ENCODE peak calls at places on chromosome 6, in six cellular contexts. U is nephron progenitor cell, S is fibroblast of lung, E is epithelial cell of esophagus, T is HepG2, X is transverse colon. H is an unnamed sample.

GRCh38 chr6:90146914-90147668 is 149.6 kb downstream of the BACH2 start:
- DNase-seq in U (no peak), T (no peak), X (no peak), S (no peak), E (no peak), H (no peak)

GRCh38 chr6:147099974-147100373 is 104.2 kb upstream of the STXBP5 start:
- DNase-seq in S (peak), X (no peak), T (no peak), U (no peak), E (peak), H (no peak)

GRCh38 chr6:121723623-121724022 is 288.2 kb downstream of the GJA1 start:
- DNase-seq in T (no peak), S (no peak), E (no peak), U (no peak), X (no peak), H (no peak)

GRCh38 chr6:27145731-27146455 is 101.6 kb upstream of the PRSS16 start:
- DNase-seq in S (peak), X (peak), U (peak), E (peak), T (peak), H (no peak)

GRCh38 chr6:2794171-2794730 is 29.1 kb downstream of the WRNIP1 start:
- DNase-seq in T (no peak), S (peak), U (no peak), E (peak), X (no peak), H (no peak)

GRCh38 chr6:45710304-45710821 is 305.3 kb downstream of the CLIC5 start:
- DNase-seq in T (no peak), U (no peak), E (peak), X (peak), S (peak), H (no peak)

GRCh38 chr6:20126102-20126752 is 86.0 kb downstream of the MBOAT1 start:
- DNase-seq in X (no peak), S (no peak), U (no peak), T (no peak), E (no peak), H (no peak)

GRCh38 chr6:130893766-130894165 is 66.6 kb downstream of the SMLR1 start:
- DNase-seq in T (no peak), S (no peak), U (no peak), E (no peak), X (no peak), H (no peak)

GRCh38 chr6:26329763-26330511 is 35.1 kb upstream of the BTN3A2 start:
- DNase-seq in T (peak), E (peak), X (peak), S (peak), U (peak), H (no peak)

GRCh38 chr6:75735491-75736186 is 13.4 kb upstream of the MYO6 start:
- DNase-seq in X (no peak), T (peak), S (peak), U (no peak), E (peak), H (no peak)

GRCh38 chr6:24960991-24961475 is 25.3 kb upstream of the RIPOR2 start:
- DNase-seq in E (no peak), T (no peak), S (no peak), X (peak), U (no peak), H (no peak)

GRCh38 chr6:169858293-169858934 is 107.0 kb downstream of the ERMARD start:
- DNase-seq in U (no peak), E (no peak), S (no peak), X (no peak), T (no peak), H (no peak)

GRCh38 chr6:33213166-33213988 is 5.1 kb downstream of the RING1 start:
- DNase-seq in S (no peak), X (no peak), U (peak), E (no peak), T (no peak), H (no peak)

GRCh38 chr6:11309947-11310665 is 77.6 kb upstream of the NEDD9 start:
- DNase-seq in T (no peak), E (no peak), X (no peak), U (no peak), S (no peak), H (no peak)

GRCh38 chr6:99092009-99092408 is 144.3 kb upstream of the FBXL4 start:
- DNase-seq in S (no peak), T (no peak), E (no peak), U (no peak), X (no peak), H (no peak)

GRCh38 chr6:121756643-121757042 is 321.2 kb downstream of the GJA1 start:
- DNase-seq in X (no peak), E (no peak), T (no peak), U (no peak), S (no peak), H (no peak)

GRCh38 chr6:33014841-33015634 is 5.6 kb upstream of the HLA-DOA start:
- DNase-seq in X (peak), U (peak), T (peak), E (peak), S (peak), H (peak)

GRCh38 chr6:163956571-163957407 is 542.3 kb downstream of the QKI start:
- DNase-seq in T (peak), E (peak), X (peak), U (peak), S (peak), H (peak)

GRCh38 chr6:107560657-107561056 is 70.7 kb downstream of the SOBP start:
- DNase-seq in T (no peak), E (no peak), X (no peak), U (no peak), S (no peak), H (peak)

GRCh38 chr6:134823635-134824034 is 126.3 kb downstream of the ALDH8A1 start:
- DNase-seq in U (no peak), T (no peak), E (no peak), X (no peak), S (no peak), H (no peak)

GRCh38 chr6:14130431-14131075 is 13.0 kb downstream of the CD83 start:
- DNase-seq in X (no peak), E (peak), S (peak), U (peak), T (no peak), H (no peak)

GRCh38 chr6:73521351-73522254 is 771 bp upstream of the EEF1A1 start:
- DNase-seq in X (no peak), U (peak), T (peak), E (peak), S (peak), H (peak)

GRCh38 chr6:73782911-73783310 is 86.9 kb downstream of the CD109 start:
- DNase-seq in X (no peak), U (no peak), T (no peak), S (no peak), E (no peak), H (no peak)

GRCh38 chr6:2166717-2167116 is 78.7 kb downstream of the GMDS start:
- DNase-seq in U (no peak), E (peak), T (no peak), S (peak), X (peak), H (no peak)

GRCh38 chr6:4474810-4475209 is 301.4 kb upstream of the CDYL start:
- DNase-seq in S (no peak), T (no peak), X (no peak), U (no peak), E (peak), H (no peak)

GRCh38 chr6:42450314-42451145 is 1.2 kb downstream of the TRERF1 start:
- DNase-seq in X (peak), U (peak), E (peak), S (peak), T (no peak), H (no peak)

GRCh38 chr6:126444874-126445273 is 105.0 kb downstream of the CENPW start:
- DNase-seq in U (no peak), X (no peak), T (no peak), S (peak), E (no peak), H (no peak)

GRCh38 chr6:130018830-130019795 is 732 bp downstream of the L3MBTL3 start:
- DNase-seq in U (peak), S (peak), T (no peak), X (peak), E (peak), H (no peak)

GRCh38 chr6:1024161-1024560 is 287.7 kb upstream of the FOXQ1 start:
- DNase-seq in T (no peak), S (no peak), E (no peak), X (no peak), U (no peak), H (no peak)

GRCh38 chr6:33781105-33781975 is 7.6 kb downstream of the LEMD2 start:
- DNase-seq in T (no peak), E (peak), S (peak), U (no peak), X (no peak), H (no peak)

GRCh38 chr6:1832844-1833787 is 223.4 kb downstream of the FOXC1 start:
- DNase-seq in U (peak), E (peak), S (peak), X (peak), T (peak), H (no peak)

GRCh38 chr6:149064026-149065017 is 253.2 kb upstream of the TAB2 start:
- DNase-seq in T (no peak), X (no peak), E (no peak), S (peak), U (no peak), H (no peak)

GRCh38 chr6:126235363-126235762 is 104.6 kb upstream of the CENPW start:
- DNase-seq in S (no peak), E (no peak), T (no peak), U (no peak), X (no peak), H (no peak)

GRCh38 chr6:150919938-150920337 is 54.4 kb downstream of the MTHFD1L start:
- DNase-seq in S (no peak), X (no peak), T (no peak), U (no peak), E (no peak), H (no peak)

GRCh38 chr6:150914372-150914771 is 48.9 kb downstream of the MTHFD1L start:
- DNase-seq in T (no peak), X (no peak), S (no peak), U (no peak), E (no peak), H (no peak)

GRCh38 chr6:150910561-150910960 is 45.1 kb downstream of the MTHFD1L start:
- DNase-seq in E (no peak), T (no peak), S (no peak), X (no peak), U (no peak), H (no peak)

GRCh38 chr6:150915868-150916267 is 50.4 kb downstream of the MTHFD1L start:
- DNase-seq in E (peak), T (no peak), U (no peak), X (no peak), S (peak), H (no peak)

DNA sequence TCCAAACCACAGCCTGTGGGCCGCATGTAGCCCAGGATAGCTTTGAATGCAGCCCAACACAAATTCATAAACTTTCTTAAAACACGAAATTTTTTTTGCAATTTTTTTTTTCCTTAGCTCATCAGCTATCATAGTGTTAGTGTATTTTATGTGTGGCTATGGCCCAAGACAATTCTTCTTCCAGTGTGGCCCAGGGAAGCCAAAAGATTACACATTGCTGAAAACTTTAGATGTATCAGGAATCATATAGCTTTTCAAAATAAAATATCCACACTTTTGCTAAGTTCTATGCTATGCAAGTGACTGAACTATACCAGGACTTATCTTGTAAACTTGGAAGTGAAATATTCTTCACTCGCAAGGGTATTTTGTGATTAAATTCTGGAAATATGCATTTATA is 49.7 kb downstream of the MTHFD1L start:
- DNase-seq in S (peak), E (no peak), T (no peak), X (no peak), U (no peak), H (no peak)
- TF ChIP-seq CTCF in S (no peak), E (no peak), T (no peak), X (no peak), U (no peak), H (no peak)

GRCh38 chr6:157613011-157613522 is 210.0 kb upstream of the SNX9 start:
- DNase-seq in E (peak), S (peak), T (peak), X (no peak), U (no peak), H (peak)

GRCh38 chr6:157615411-157615763 is 207.7 kb upstream of the SNX9 start:
- DNase-seq in T (no peak), S (no peak), U (no peak), E (no peak), X (peak), H (no peak)

GRCh38 chr6:157615951-157616350 is 207.1 kb upstream of the SNX9 start:
- DNase-seq in X (no peak), U (no peak), S (no peak), T (no peak), E (no peak), H (no peak)

GRCh38 chr6:157611406-157611805 is 211.6 kb upstream of the SNX9 start:
- DNase-seq in S (no peak), E (no peak), X (no peak), T (no peak), U (no peak), H (no peak)

GRCh38 chr6:157614026-157614484 is 209.0 kb upstream of the SNX9 start:
- DNase-seq in U (no peak), T (peak), S (no peak), E (no peak), X (peak), H (peak)
- TF ChIP-seq CTCF in U (no peak), T (peak), S (no peak), E (no peak), X (no peak), H (peak)

DNA sequence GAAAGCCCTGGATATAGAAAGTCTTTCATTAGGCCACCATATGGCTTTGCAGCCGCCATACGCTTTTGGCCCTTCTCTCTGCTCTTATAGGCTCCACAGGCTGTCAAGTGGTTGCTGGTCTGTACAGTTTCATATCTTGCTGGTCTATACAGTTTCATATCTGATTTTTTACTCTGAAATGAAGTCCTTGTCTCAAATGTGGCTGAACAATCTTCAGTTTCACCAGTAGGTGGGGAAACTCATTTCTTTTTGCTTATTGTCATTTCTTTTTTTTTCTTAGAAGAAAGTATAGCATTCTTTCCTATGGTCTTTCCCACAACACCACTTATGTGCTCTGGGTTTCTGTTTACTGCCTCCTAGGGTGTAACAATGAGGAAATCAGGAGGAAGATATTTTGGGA is 771.4 kb upstream of the MMS22L start:
- DNase-seq in U (no peak), X (no peak), T (no peak), S (peak), E (peak), H (no peak)
- TF ChIP-seq CTCF in U (no peak), X (no peak), T (peak), S (no peak), E (peak), H (no peak)

GRCh38 chr6:101380861-101381630 is 12.5 kb upstream of the GRIK2 start:
- DNase-seq in T (no peak), E (no peak), U (no peak), X (no peak), S (no peak), H (no peak)

GRCh38 chr6:101392561-101393230 is 812 bp upstream of the GRIK2 start:
- DNase-seq in X (no peak), U (peak), E (no peak), S (no peak), T (no peak), H (no peak)

GRCh38 chr6:101391772-101392560 is 1.5 kb upstream of the GRIK2 start:
- DNase-seq in S (peak), T (no peak), E (peak), U (peak), X (no peak), H (no peak)

GRCh38 chr6:101386982-101387381 is 6.5 kb upstream of the GRIK2 start:
- DNase-seq in T (peak), E (peak), S (no peak), X (no peak), U (no peak), H (no peak)
- TF ChIP-seq CTCF in T (no peak), E (peak), S (no peak), X (no peak), U (peak), H (peak)

DNA sequence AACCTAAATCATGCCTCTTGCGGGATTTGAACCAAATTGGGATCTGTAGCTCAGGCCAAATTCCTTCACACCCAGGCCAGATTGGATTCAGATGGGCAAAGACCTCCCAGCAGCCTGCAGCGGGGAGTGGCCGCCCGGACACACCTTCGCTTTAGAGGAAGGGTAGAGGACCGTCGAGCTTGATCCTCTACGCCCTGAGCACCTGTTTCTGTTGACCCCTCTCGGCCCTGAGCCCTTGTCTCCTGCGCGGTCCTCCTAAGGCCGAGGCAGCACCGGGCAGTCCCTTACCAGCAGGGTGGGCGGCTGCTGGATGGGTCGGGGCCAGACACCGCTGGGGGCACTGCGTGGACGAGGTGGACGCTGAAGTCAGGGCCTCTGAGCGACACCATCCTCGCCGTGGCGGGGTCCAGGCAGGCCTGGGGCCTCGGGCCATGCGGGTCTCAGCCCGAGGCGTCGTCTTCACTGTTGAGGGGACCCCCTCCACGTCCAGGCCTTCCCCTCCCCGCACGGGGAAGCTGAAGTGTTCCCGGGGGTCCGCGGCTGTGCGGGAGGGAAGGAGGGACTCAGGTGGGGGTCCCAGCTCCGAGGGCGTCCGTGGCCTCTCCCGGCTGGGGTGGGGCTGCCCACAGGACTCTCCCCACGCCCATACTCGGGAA is 114.8 kb downstream of the SMOC2 start:
- DNase-seq in U (no peak), E (no peak), T (no peak), S (no peak), X (no peak), H (no peak)
- TF ChIP-seq CTCF in U (no peak), E (no peak), T (no peak), S (no peak), X (no peak), H (no peak)

DNA sequence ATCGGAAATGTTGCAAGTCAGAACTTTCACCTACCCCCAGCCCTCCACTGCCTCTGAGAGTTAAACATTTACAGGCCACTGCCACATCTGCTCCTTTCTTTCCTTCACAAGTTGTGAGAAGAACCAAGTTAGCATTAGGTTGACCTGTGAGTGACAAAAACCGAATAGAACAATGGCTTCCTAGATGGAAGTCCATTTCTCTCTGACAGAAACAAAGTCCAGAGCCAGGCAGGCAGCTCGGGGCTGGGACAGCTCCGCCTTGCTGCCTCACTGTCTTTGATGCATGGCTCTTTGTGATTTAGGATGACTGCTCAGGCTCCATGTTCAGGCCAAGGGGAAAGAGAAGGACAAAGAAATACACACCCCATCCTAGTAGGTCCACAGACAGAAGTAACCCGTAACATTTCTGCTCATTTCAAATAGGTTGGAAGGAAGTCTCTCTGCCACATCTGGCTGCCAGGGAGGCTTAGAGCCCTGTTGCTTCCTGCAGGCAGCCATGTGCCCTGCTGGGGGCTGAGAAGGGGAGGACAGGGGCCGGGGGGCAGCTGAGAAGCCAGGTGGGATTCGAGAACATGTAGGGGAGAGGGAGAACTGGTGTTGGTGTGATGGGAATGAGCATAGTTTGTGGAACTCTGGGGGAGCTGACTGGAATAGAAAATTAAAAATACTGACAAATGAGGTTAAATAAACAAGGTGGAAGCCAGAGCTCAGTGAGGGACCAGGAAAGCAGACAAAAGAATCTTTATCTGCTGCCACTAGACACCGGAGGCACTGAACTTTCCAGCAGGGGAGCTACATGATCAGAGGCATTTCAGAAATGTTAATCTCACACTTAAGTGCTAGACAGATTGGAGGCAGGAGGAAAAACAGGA is 19.5 kb upstream of the IER3 start:
- DNase-seq in E (peak), T (peak), X (no peak), S (peak), U (peak), H (no peak)
- TF ChIP-seq CTCF in E (peak), T (peak), X (no peak), S (no peak), U (no peak), H (no peak)

H was measured in AG09309.